ENCODE peak calls at places on chromosomes 6 and 20, in five cellular contexts. C is lower lobe of right lung, A is A549, N is uterus, W is trophoblast cell. V is an unnamed sample.

GRCh38 chr6:132598473-132598872 is 8.9 kb upstream of the TAAR5 start:
- DNase-seq in N (no peak), A (peak; percentile 30), W (peak; percentile 50), C (no peak), V (no peak)

GRCh38 chr6:3960754-3961361 is 111.7 kb downstream of the FAM50B start:
- DNase-seq in W (no peak), A (no peak), C (no peak), N (no peak), V (no peak)

GRCh38 chr6:19734061-19734460 is 103.1 kb upstream of the ID4 start:
- DNase-seq in C (no peak), N (no peak), A (no peak), W (no peak), V (no peak)

GRCh38 chr20:6142348-6142993 is 19.6 kb upstream of the FERMT1 start:
- DNase-seq in A (peak; percentile 75), C (no peak), W (peak; percentile 85), N (peak; percentile 31), V (no peak)

GRCh38 chr20:47241345-47241781 is 115.1 kb downstream of the ZMYND8 start:
- DNase-seq in A (no peak), N (peak; percentile 40), W (no peak), C (no peak), V (no peak)

GRCh38 chr20:32894711-32895355 is 36.1 kb downstream of the EFCAB8 start:
- DNase-seq in C (no peak), A (no peak), N (no peak), W (no peak), V (no peak)

GRCh38 chr20:59577037-59577808 is 27.1 kb upstream of the PHACTR3 start:
- DNase-seq in W (no peak), N (no peak), A (no peak), C (no peak), V (no peak)

GRCh38 chr6:279630-280029 is 12.7 kb upstream of the DUSP22 start:
- DNase-seq in C (no peak), W (no peak), A (no peak), N (no peak), V (no peak)

GRCh38 chr20:8309638-8310037 is 177.6 kb downstream of the PLCB1 start:
- DNase-seq in A (no peak), N (no peak), C (no peak), W (peak; percentile 12), V (no peak)

GRCh38 chr20:63307538-63308217 is 14.7 kb downstream of the COL20A1 start:
- DNase-seq in C (no peak), W (no peak), A (no peak), N (no peak), V (no peak)

GRCh38 chr6:145962581-145962980 is 1.6 kb downstream of the SHPRH start:
- DNase-seq in W (no peak), A (no peak), C (no peak), N (no peak), V (no peak)
- H3K4me3 ChIP-seq in W (no peak overlapping the region), A (peak overlapping the region; percentile 97), C (peak overlapping the region; percentile 90), N (peak overlapping the region; percentile 95), V (peak overlapping the region; percentile 87)

GRCh38 chr6:25365159-25365558 is 86.0 kb downstream of the CARMIL1 start:
- DNase-seq in W (no peak), N (no peak), A (no peak), C (no peak), V (no peak)
- H3K4me1 ChIP-seq in W (no peaks in the 10 kb centered on the region), N (no peaks in the 10 kb centered on the region), A (peaks cover 31% of the 10 kb centered on the region), C (peaks cover 55% of the 10 kb centered on the region), V (no peaks in the 10 kb centered on the region)

GRCh38 chr6:89116702-89117101 is 1.2 kb downstream of the SRSF12 start:
- DNase-seq in C (no peak), A (no peak), N (no peak), W (no peak), V (no peak)
- H3K4me3 ChIP-seq in C (peak overlapping the region; percentile 67), A (peak overlapping the region; percentile 71), N (no peak overlapping the region), W (no peak overlapping the region), V (peak overlapping the region; percentile 80)

DNA sequence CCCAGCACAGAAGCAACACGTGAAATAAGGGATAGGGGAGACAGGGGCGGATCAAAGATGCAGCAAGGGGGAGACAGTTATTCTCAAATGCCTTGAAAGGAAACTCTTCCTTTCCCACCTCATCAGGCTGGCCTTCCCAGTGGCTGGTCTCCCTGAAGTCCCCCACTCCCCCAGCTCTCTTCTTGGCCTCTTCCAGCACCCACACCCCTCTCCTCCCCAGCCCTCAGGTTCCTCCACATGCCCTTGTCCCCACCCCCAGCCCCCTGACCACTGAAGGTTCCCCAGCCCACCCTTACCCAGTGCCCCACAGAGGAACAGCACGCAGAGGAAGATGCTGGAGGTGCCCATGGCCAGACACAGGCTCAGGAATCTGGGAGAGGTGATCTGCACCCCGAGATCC is 1.7 kb upstream of the LY6G6D start:
- DNase-seq in A (no peak), C (no peak), W (no peak), N (no peak), V (no peak)
- H3K4me1 ChIP-seq in A (peaks cover 3% of the 10 kb centered on the region), C (peaks cover 7% of the 10 kb centered on the region), W (peaks cover 20% of the 10 kb centered on the region), N (no peaks in the 10 kb centered on the region), V (no peaks in the 10 kb centered on the region)

DNA sequence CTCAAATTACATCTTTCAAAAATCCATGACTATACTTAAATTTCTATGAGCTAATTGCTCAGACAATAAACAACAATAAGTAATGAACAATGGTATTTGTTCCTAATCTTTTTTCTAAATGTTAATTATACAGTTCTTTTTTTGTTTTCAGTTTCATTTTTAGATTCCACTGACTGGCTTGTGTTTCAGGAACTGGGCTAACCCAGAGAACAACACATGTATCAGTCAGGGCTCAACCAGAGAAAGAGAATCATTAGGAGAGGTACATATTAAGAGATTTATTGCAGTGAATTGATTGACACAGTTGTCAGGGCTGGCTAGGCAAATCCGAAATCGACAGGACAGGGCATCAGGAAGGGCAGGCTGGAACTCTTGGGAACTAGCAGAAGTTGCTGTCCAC is 182.8 kb downstream of the GRM1 start:
- DNase-seq in A (no peak), W (no peak), N (no peak), C (no peak), V (no peak)
- H3K4me3 ChIP-seq in A (no peak overlapping the region), W (no peak overlapping the region), N (no peak overlapping the region), C (no peak overlapping the region), V (no peak overlapping the region)

GRCh38 chr20:37311710-37312355 is 22.4 kb downstream of the MANBAL start:
- DNase-seq in N (no peak), C (no peak), W (no peak), A (no peak), V (no peak)
- H3K4me1 ChIP-seq in N (peaks cover 19% of the 10 kb centered on the region), C (peaks cover 40% of the 10 kb centered on the region), W (peaks cover 71% of the 10 kb centered on the region), A (no peaks in the 10 kb centered on the region), V (peaks cover 12% of the 10 kb centered on the region)

GRCh38 chr6:36098920-36099647 is 31.2 kb upstream of the MAPK13 start:
- DNase-seq in A (peak; percentile 10), N (no peak), C (no peak), W (no peak), V (no peak)
- H3K4me3 ChIP-seq in A (no peak overlapping the region), N (no peak overlapping the region), C (no peak overlapping the region), W (no peak overlapping the region), V (no peak overlapping the region)

DNA sequence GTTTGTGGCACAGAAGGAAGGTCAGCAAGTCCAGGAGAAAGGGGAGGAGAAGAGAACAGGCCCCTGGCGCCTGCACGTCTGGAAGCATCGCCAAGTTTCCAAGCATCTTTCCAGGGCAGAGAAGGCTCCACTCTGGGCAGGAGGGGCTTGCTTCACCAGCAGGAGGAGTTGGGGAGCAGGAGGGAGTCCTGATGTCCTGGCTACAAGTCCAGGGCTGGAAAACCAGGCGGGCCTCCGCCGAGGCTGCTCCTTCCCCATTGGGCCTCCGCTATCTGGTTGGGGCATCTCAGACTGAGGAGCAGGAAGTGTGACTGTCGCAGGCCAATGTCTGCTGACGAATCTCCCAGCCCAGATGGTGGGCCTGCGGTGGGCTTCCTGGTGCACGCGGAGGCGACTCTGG is 421.9 kb downstream of the PREX1 start:
- DNase-seq in W (no peak), C (no peak), N (no peak), A (peak; percentile 14), V (no peak)
- H3K4me1 ChIP-seq in W (no peaks in the 10 kb centered on the region), C (no peaks in the 10 kb centered on the region), N (no peaks in the 10 kb centered on the region), A (no peaks in the 10 kb centered on the region), V (no peaks in the 10 kb centered on the region)

GRCh38 chr6:134722996-134723871 is 226.7 kb downstream of the ALDH8A1 start:
- DNase-seq in W (no peak), A (peak; percentile 10), N (no peak), C (no peak), V (no peak)
- H3K4me3 ChIP-seq in W (no peak overlapping the region), A (no peak overlapping the region), N (no peak overlapping the region), C (no peak overlapping the region), V (no peak overlapping the region)

V was measured in psoas muscle.